ENCODE peak calls at places on chromosome 16, in five cellular contexts. C is A549, S is neural crest cell, F is AG09319, W is IMR-90. B is an unnamed sample.

GRCh38 chr16:81588326-81589081 is 143.9 kb downstream of the CMIP start:
- DNase-seq in C (no peak), S (no peak), F (no peak), W (no peak), B (peak)

GRCh38 chr16:31693733-31694132 is 166.0 kb downstream of the AHSP start:
- DNase-seq in C (no peak), S (no peak), F (no peak), W (no peak), B (no peak)

GRCh38 chr16:82264781-82265180 is 94.8 kb upstream of the MPHOSPH6 start:
- DNase-seq in C (no peak), S (no peak), F (no peak), W (no peak), B (no peak)

GRCh38 chr16:85480727-85481101 is 132.4 kb upstream of the GSE1 start:
- DNase-seq in C (no peak), S (no peak), F (no peak), W (no peak), B (no peak)

GRCh38 chr16:54444851-54445523 is 158.4 kb upstream of the IRX3 start:
- DNase-seq in C (no peak), S (no peak), F (no peak), W (no peak), B (no peak)

GRCh38 chr16:67028555-67029248 is at the start of gene CBFB:
- DNase-seq in C (peak), S (peak), F (peak), W (peak), B (peak)

GRCh38 chr16:84514874-84515835 is 10.7 kb upstream of the MEAK7 start:
- DNase-seq in C (no peak), S (no peak), F (no peak), W (no peak), B (no peak)

GRCh38 chr16:15811778-15812750 is 44.8 kb downstream of the MYH11 start:
- DNase-seq in C (no peak), S (no peak), F (peak), W (peak), B (no peak)

GRCh38 chr16:89007371-89008249 is 30.6 kb upstream of the CBFA2T3 start:
- DNase-seq in C (no peak), S (no peak), F (no peak), W (no peak), B (peak)

GRCh38 chr16:87844374-87844733 is 25.0 kb downstream of the SLC7A5 start:
- DNase-seq in C (no peak), S (no peak), F (no peak), W (peak), B (no peak)
- TF ChIP-seq CTCF in C (peak), S (peak), F (no peak), W (peak), B (peak)

GRCh38 chr16:51971184-51971583 is 575.8 kb downstream of the TOX3 start:
- DNase-seq in C (peak), S (peak), F (no peak), W (peak), B (no peak)
- TF ChIP-seq CTCF in C (no peak), S (peak), F (peak), W (peak), B (peak)

GRCh38 chr16:69928856-69929400 is 22.2 kb upstream of the CLEC18A start:
- DNase-seq in C (no peak), S (no peak), F (no peak), W (no peak), B (peak)
- TF ChIP-seq CTCF in C (no peak), S (no peak), F (no peak), W (no peak), B (no peak)

DNA sequence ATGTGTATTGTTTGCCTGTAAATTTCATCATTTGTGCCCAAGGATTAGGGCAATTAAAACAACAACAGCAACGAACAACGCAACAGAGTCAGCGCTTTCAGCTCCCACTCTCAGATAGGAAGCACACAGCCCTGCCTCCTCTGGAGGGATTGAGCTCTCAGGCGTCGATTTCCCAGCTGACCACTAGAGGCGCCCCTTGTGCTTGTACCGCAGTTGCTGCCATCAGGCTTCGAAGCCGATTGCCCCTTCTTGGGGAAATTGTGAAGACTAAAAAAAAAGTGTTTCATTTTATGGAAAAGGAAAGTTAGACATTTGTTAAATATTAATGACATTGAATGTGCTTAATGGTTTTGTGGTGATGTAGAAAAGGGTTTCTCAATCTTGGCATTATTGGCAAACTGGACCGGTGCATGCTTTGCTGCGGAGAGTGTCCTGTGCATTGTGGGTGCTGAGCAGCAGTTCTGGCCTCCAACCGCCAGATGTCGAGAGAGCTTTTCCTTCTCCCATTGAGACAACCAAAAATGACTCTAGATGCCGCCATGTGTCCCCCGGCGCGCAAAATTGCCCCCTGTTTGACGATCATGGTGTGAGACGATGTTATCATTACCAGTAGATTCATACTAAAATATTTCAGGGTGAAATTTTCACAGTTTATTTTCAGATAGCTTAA is 650.4 kb upstream of the RBFOX1 start:
- DNase-seq in C (peak), S (peak), F (no peak), W (no peak), B (no peak)
- TF ChIP-seq CTCF in C (no peak), S (peak), F (no peak), W (peak), B (peak)

GRCh38 chr16:13307861-13308260 is 406.5 kb downstream of the SHISA9 start:
- DNase-seq in C (no peak), S (no peak), F (no peak), W (no peak), B (no peak)
- TF ChIP-seq CTCF in C (no peak), S (no peak), F (no peak), W (no peak), B (no peak)

GRCh38 chr16:64184156-64184555 is 937.7 kb downstream of the CDH11 start:
- DNase-seq in C (no peak), S (no peak), F (no peak), W (no peak), B (no peak)
- TF ChIP-seq CTCF in C (no peak), S (no peak), F (no peak), W (no peak), B (no peak)

DNA sequence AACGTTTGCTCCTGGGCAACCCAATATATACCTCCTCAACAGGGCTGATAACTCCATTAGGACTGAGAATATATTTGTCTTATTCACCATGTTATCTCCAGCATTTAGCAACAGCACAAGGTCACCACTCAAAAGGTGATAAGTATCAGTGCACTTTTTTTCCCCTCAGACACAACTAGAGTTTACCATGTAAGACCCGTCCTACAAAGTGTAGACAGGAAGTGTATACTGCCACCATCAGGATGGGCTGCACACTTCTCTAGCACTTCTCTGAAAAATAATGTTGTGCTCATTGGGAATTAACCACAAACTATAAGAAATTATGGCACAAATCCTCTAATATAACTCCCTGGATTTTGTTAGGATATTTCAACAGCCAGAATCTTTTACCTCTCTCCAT is 5.7 kb upstream of the VAT1L start:
- DNase-seq in C (no peak), S (no peak), F (no peak), W (peak), B (no peak)
- TF ChIP-seq CTCF in C (no peak), S (peak), F (peak), W (peak), B (no peak)

GRCh38 chr16:65068151-65068740 is 53.6 kb downstream of the CDH11 start:
- DNase-seq in C (no peak), S (no peak), F (peak), W (peak), B (no peak)
- TF ChIP-seq CTCF in C (no peak), S (no peak), F (no peak), W (peak), B (no peak)